ENCODE peak calls at places on chromosomes 4 and X, in eight cellular contexts. One of them, this sample, is unnamed. For H3K4me1, the result is how much of the 10 kb centered on the place peaks cover.

GRCh38 chrX:97984641-97985040 is 1100.9 kb downstream of the RPA4 start:
- DNase-seq in DND-41: no peak
- DNase-seq in naive thymus-derived CD4-positive, alpha-beta T cell: no peak
- DNase-seq in suprapubic skin: no peak
- DNase-seq in uterus: no peak
- DNase-seq in K562: no peak
- DNase-seq in tibial nerve: no peak
- DNase-seq in fibroblast of lung: no peak
- DNase-seq in this sample: no peak

GRCh38 chr4:26515936-26516335 is 25.7 kb upstream of the CCKAR start:
- DNase-seq in DND-41: no peak
- DNase-seq in naive thymus-derived CD4-positive, alpha-beta T cell: no peak
- DNase-seq in suprapubic skin: no peak
- DNase-seq in uterus: no peak
- DNase-seq in K562: no peak
- DNase-seq in tibial nerve: no peak
- DNase-seq in fibroblast of lung: no peak
- DNase-seq in this sample: no peak

GRCh38 chrX:31889028-31889427 is 817.2 kb upstream of the FTHL17 start:
- DNase-seq in DND-41: no peak
- DNase-seq in naive thymus-derived CD4-positive, alpha-beta T cell: no peak
- DNase-seq in suprapubic skin: no peak
- DNase-seq in uterus: no peak
- DNase-seq in K562: no peak
- DNase-seq in tibial nerve: no peak
- DNase-seq in fibroblast of lung: no peak
- DNase-seq in this sample: no peak

GRCh38 chrX:1601768-1602085 is 10.3 kb downstream of the AKAP17A start:
- DNase-seq in DND-41: no peak
- DNase-seq in naive thymus-derived CD4-positive, alpha-beta T cell: no peak
- DNase-seq in suprapubic skin: no peak
- DNase-seq in uterus: no peak
- DNase-seq in K562: no peak
- DNase-seq in tibial nerve: peak
- DNase-seq in fibroblast of lung: no peak
- DNase-seq in this sample: no peak

GRCh38 chr4:55736605-55737183 is 82.9 kb upstream of the EXOC1L start:
- DNase-seq in DND-41: no peak
- DNase-seq in naive thymus-derived CD4-positive, alpha-beta T cell: no peak
- DNase-seq in suprapubic skin: no peak
- DNase-seq in uterus: no peak
- DNase-seq in K562: no peak
- DNase-seq in tibial nerve: no peak
- DNase-seq in fibroblast of lung: peak
- DNase-seq in this sample: no peak

GRCh38 chr4:93157984-93158383 is 670.6 kb upstream of the ATOH1 start:
- DNase-seq in DND-41: no peak
- DNase-seq in naive thymus-derived CD4-positive, alpha-beta T cell: no peak
- DNase-seq in suprapubic skin: no peak
- DNase-seq in uterus: no peak
- DNase-seq in K562: no peak
- DNase-seq in tibial nerve: no peak
- DNase-seq in fibroblast of lung: peak
- DNase-seq in this sample: no peak

GRCh38 chrX:96563663-96564062 is 121.0 kb upstream of the DIAPH2 start:
- DNase-seq in DND-41: no peak
- DNase-seq in naive thymus-derived CD4-positive, alpha-beta T cell: no peak
- DNase-seq in suprapubic skin: no peak
- DNase-seq in uterus: no peak
- DNase-seq in K562: no peak
- DNase-seq in tibial nerve: no peak
- DNase-seq in fibroblast of lung: peak
- DNase-seq in this sample: no peak

GRCh38 chrX:120365320-120365719 is 3.4 kb downstream of the ATP1B4 start:
- DNase-seq in DND-41: peak
- DNase-seq in naive thymus-derived CD4-positive, alpha-beta T cell: peak
- DNase-seq in suprapubic skin: no peak
- DNase-seq in uterus: peak
- DNase-seq in K562: peak
- DNase-seq in tibial nerve: peak
- DNase-seq in fibroblast of lung: peak
- DNase-seq in this sample: peak

GRCh38 chr4:66187175-66187720 is 517.0 kb upstream of the EPHA5 start:
- DNase-seq in DND-41: peak
- DNase-seq in naive thymus-derived CD4-positive, alpha-beta T cell: no peak
- DNase-seq in suprapubic skin: no peak
- DNase-seq in uterus: no peak
- DNase-seq in K562: no peak
- DNase-seq in tibial nerve: no peak
- DNase-seq in fibroblast of lung: no peak
- DNase-seq in this sample: no peak

GRCh38 chrX:107731831-107732502 is 43.6 kb downstream of the TSC22D3 start:
- DNase-seq in DND-41: no peak
- DNase-seq in naive thymus-derived CD4-positive, alpha-beta T cell: no peak
- DNase-seq in suprapubic skin: peak
- DNase-seq in uterus: peak
- DNase-seq in K562: peak
- DNase-seq in tibial nerve: peak
- DNase-seq in fibroblast of lung: peak
- DNase-seq in this sample: peak

GRCh38 chrX:139172731-139173130 is 357.8 kb upstream of the F9 start:
- DNase-seq in DND-41: no peak
- DNase-seq in naive thymus-derived CD4-positive, alpha-beta T cell: no peak
- DNase-seq in suprapubic skin: no peak
- DNase-seq in uterus: no peak
- DNase-seq in K562: no peak
- DNase-seq in tibial nerve: no peak
- DNase-seq in fibroblast of lung: no peak
- DNase-seq in this sample: no peak

GRCh38 chr4:4526401-4526800 is 15.4 kb downstream of the STX18 start:
- DNase-seq in DND-41: no peak
- DNase-seq in naive thymus-derived CD4-positive, alpha-beta T cell: no peak
- DNase-seq in suprapubic skin: no peak
- DNase-seq in uterus: no peak
- DNase-seq in K562: no peak
- DNase-seq in tibial nerve: no peak
- DNase-seq in fibroblast of lung: no peak
- DNase-seq in this sample: no peak

GRCh38 chrX:152912121-152912520 is 14.3 kb downstream of the ZNF185 start:
- DNase-seq in DND-41: no peak
- DNase-seq in naive thymus-derived CD4-positive, alpha-beta T cell: no peak
- DNase-seq in suprapubic skin: no peak
- DNase-seq in uterus: no peak
- DNase-seq in K562: peak
- DNase-seq in tibial nerve: no peak
- DNase-seq in fibroblast of lung: no peak
- DNase-seq in this sample: no peak

GRCh38 chr4:48300004-48300403 is 30.4 kb upstream of the TEC start:
- DNase-seq in DND-41: no peak
- DNase-seq in naive thymus-derived CD4-positive, alpha-beta T cell: no peak
- DNase-seq in suprapubic skin: no peak
- DNase-seq in uterus: no peak
- DNase-seq in K562: no peak
- DNase-seq in tibial nerve: no peak
- DNase-seq in fibroblast of lung: peak
- DNase-seq in this sample: no peak

GRCh38 chrX:150150780-150151125 is 212.4 kb upstream of the MAMLD1 start:
- DNase-seq in DND-41: no peak
- DNase-seq in naive thymus-derived CD4-positive, alpha-beta T cell: no peak
- DNase-seq in suprapubic skin: no peak
- DNase-seq in uterus: no peak
- DNase-seq in K562: no peak
- DNase-seq in tibial nerve: no peak
- DNase-seq in fibroblast of lung: no peak
- DNase-seq in this sample: no peak

GRCh38 chr4:2271279-2272025 is 9.5 kb upstream of the MXD4 start:
- DNase-seq in DND-41: no peak
- DNase-seq in naive thymus-derived CD4-positive, alpha-beta T cell: no peak
- DNase-seq in suprapubic skin: no peak
- DNase-seq in uterus: no peak
- DNase-seq in K562: no peak
- DNase-seq in tibial nerve: no peak
- DNase-seq in fibroblast of lung: no peak
- DNase-seq in this sample: no peak

GRCh38 chr4:105306158-105306781 is 159.6 kb downstream of the TET2 start:
- DNase-seq in DND-41: no peak
- DNase-seq in naive thymus-derived CD4-positive, alpha-beta T cell: no peak
- DNase-seq in suprapubic skin: no peak
- DNase-seq in uterus: no peak
- DNase-seq in K562: no peak
- DNase-seq in tibial nerve: no peak
- DNase-seq in fibroblast of lung: no peak
- DNase-seq in this sample: no peak

GRCh38 chrX:154822029-154822428 is 12.4 kb downstream of the SMIM9 start:
- DNase-seq in DND-41: no peak
- DNase-seq in naive thymus-derived CD4-positive, alpha-beta T cell: no peak
- DNase-seq in suprapubic skin: no peak
- DNase-seq in uterus: no peak
- DNase-seq in K562: no peak
- DNase-seq in tibial nerve: no peak
- DNase-seq in fibroblast of lung: no peak
- DNase-seq in this sample: no peak

GRCh38 chr4:184503869-184504300 is 29.5 kb upstream of the IRF2 start:
- DNase-seq in DND-41: peak
- DNase-seq in naive thymus-derived CD4-positive, alpha-beta T cell: peak
- DNase-seq in suprapubic skin: no peak
- DNase-seq in uterus: no peak
- DNase-seq in K562: no peak
- DNase-seq in tibial nerve: no peak
- DNase-seq in fibroblast of lung: no peak
- DNase-seq in this sample: no peak

DNA sequence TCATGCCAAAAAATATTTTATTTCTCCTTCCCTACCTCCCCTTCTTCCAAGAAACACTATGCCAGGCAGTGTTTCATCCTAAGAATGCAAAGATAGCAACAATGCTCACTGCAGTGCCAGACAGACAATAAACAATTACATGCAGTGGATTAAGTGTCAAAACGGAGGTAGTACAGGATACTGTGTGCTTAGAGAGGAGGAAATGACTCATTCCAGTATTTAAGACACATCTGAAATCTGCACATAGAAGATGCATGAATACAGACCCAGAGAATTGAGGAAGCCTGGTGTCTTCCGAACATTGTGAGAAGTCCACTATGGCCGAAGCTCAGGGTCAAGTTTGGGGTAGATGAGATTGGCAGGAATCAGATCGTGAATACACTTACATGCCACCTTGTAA is 326.4 kb downstream of the PPP3CA start:
- DNase-seq in DND-41: no peak
- DNase-seq in naive thymus-derived CD4-positive, alpha-beta T cell: peak
- DNase-seq in suprapubic skin: no peak
- DNase-seq in uterus: no peak
- DNase-seq in K562: no peak
- DNase-seq in tibial nerve: no peak
- DNase-seq in fibroblast of lung: peak
- DNase-seq in this sample: no peak
- H3K4me1 ChIP-seq in DND-41: under half
- H3K4me1 ChIP-seq in naive thymus-derived CD4-positive, alpha-beta T cell: under half
- H3K4me1 ChIP-seq in suprapubic skin: under half
- H3K4me1 ChIP-seq in uterus: under half
- H3K4me1 ChIP-seq in K562: under half
- H3K4me1 ChIP-seq in tibial nerve: under half
- H3K4me1 ChIP-seq in fibroblast of lung: under half
- H3K4me1 ChIP-seq in this sample: under half

GRCh38 chr4:1211951-1212545 is 36.9 kb downstream of the CTBP1 start:
- DNase-seq in DND-41: no peak
- DNase-seq in naive thymus-derived CD4-positive, alpha-beta T cell: no peak
- DNase-seq in suprapubic skin: peak
- DNase-seq in uterus: no peak
- DNase-seq in K562: no peak
- DNase-seq in tibial nerve: no peak
- DNase-seq in fibroblast of lung: no peak
- DNase-seq in this sample: no peak

GRCh38 chr4:1212546-1213335 is 36.2 kb downstream of the CTBP1 start:
- DNase-seq in DND-41: no peak
- DNase-seq in naive thymus-derived CD4-positive, alpha-beta T cell: no peak
- DNase-seq in suprapubic skin: peak
- DNase-seq in uterus: no peak
- DNase-seq in K562: no peak
- DNase-seq in tibial nerve: no peak
- DNase-seq in fibroblast of lung: no peak
- DNase-seq in this sample: no peak

GRCh38 chr4:1210241-1210841 is 38.0 kb upstream of the SPON2 start:
- DNase-seq in DND-41: no peak
- DNase-seq in naive thymus-derived CD4-positive, alpha-beta T cell: no peak
- DNase-seq in suprapubic skin: peak
- DNase-seq in uterus: peak
- DNase-seq in K562: no peak
- DNase-seq in tibial nerve: no peak
- DNase-seq in fibroblast of lung: no peak
- DNase-seq in this sample: no peak

GRCh38 chr4:1210971-1211370 is 38.0 kb downstream of the CTBP1 start:
- DNase-seq in DND-41: no peak
- DNase-seq in naive thymus-derived CD4-positive, alpha-beta T cell: no peak
- DNase-seq in suprapubic skin: peak
- DNase-seq in uterus: peak
- DNase-seq in K562: no peak
- DNase-seq in tibial nerve: no peak
- DNase-seq in fibroblast of lung: no peak
- DNase-seq in this sample: no peak

GRCh38 chr4:1211371-1211770 is 37.6 kb downstream of the CTBP1 start:
- DNase-seq in DND-41: no peak
- DNase-seq in naive thymus-derived CD4-positive, alpha-beta T cell: no peak
- DNase-seq in suprapubic skin: peak
- DNase-seq in uterus: peak
- DNase-seq in K562: no peak
- DNase-seq in tibial nerve: no peak
- DNase-seq in fibroblast of lung: no peak
- DNase-seq in this sample: no peak
- H3K27ac ChIP-seq in DND-41: no peak
- H3K27ac ChIP-seq in naive thymus-derived CD4-positive, alpha-beta T cell: no peak
- H3K27ac ChIP-seq in suprapubic skin: no peak
- H3K27ac ChIP-seq in uterus: peak
- H3K27ac ChIP-seq in K562: no peak
- H3K27ac ChIP-seq in tibial nerve: no peak
- H3K27ac ChIP-seq in fibroblast of lung: no peak
- H3K27ac ChIP-seq in this sample: no peak

GRCh38 chr4:142350886-142351285 is 495.2 kb downstream of the INPP4B start:
- DNase-seq in DND-41: no peak
- DNase-seq in naive thymus-derived CD4-positive, alpha-beta T cell: no peak
- DNase-seq in suprapubic skin: no peak
- DNase-seq in uterus: no peak
- DNase-seq in K562: no peak
- DNase-seq in tibial nerve: no peak
- DNase-seq in fibroblast of lung: peak
- DNase-seq in this sample: no peak
- H3K4me1 ChIP-seq in DND-41: under half
- H3K4me1 ChIP-seq in naive thymus-derived CD4-positive, alpha-beta T cell: half or more
- H3K4me1 ChIP-seq in suprapubic skin: under half
- H3K4me1 ChIP-seq in uterus: under half
- H3K4me1 ChIP-seq in K562: under half
- H3K4me1 ChIP-seq in tibial nerve: under half
- H3K4me1 ChIP-seq in fibroblast of lung: under half
- H3K4me1 ChIP-seq in this sample: under half

DNA sequence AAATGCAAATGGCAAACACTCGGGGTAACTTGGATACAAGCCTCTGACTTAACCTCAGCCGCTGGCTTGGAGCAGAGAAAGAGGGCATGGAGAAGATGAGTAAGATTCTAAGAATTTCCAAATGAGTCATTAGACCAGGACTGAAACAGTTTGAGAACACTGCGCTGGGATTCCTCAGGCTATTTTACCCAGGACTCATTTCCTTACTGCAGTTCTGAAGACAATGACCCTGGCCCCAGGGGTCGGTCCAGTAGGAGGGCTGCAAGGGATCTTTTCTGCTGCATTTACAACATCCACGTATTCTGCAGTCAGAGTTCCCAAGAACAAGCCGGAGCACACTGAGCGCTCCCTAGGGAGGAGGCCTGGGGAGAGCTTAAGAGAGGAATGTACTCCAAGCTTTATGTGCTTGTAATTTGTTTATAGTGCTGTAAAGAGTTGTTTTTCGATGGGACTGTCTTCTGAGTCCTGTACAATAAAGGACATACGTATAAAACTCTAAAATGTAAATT is 27.3 kb upstream of the SORBS2 start:
- DNase-seq in DND-41: no peak
- DNase-seq in naive thymus-derived CD4-positive, alpha-beta T cell: no peak
- DNase-seq in suprapubic skin: no peak
- DNase-seq in uterus: peak
- DNase-seq in K562: no peak
- DNase-seq in tibial nerve: no peak
- DNase-seq in fibroblast of lung: peak
- DNase-seq in this sample: peak
- H3K27ac ChIP-seq in DND-41: no peak
- H3K27ac ChIP-seq in naive thymus-derived CD4-positive, alpha-beta T cell: no peak
- H3K27ac ChIP-seq in suprapubic skin: peak
- H3K27ac ChIP-seq in uterus: peak
- H3K27ac ChIP-seq in K562: no peak
- H3K27ac ChIP-seq in tibial nerve: peak
- H3K27ac ChIP-seq in fibroblast of lung: peak
- H3K27ac ChIP-seq in this sample: peak